ENCODE peak calls at places on chromosomes 2 and 18, in eight cellular contexts. One of them, this sample, is unnamed.

GRCh38 chr2:168480356-168480755 is 24.3 kb downstream of the CERS6 start:
- ATAC-seq in lower lobe of right lung: no peak
- ATAC-seq in naive thymus-derived CD8-positive, alpha-beta T cell: no peak
- ATAC-seq in omental fat pad: no peak
- ATAC-seq in effector memory CD8-positive, alpha-beta T cell: no peak
- ATAC-seq in stimulated activated memory B cell treated with anti-CD40 and anti-IgM and Interleukin-4, amounts not matched to agents 10 μg/mL and 1 μg/mL and 100 μg/mL, for 72 hours: no peak
- ATAC-seq in mucosa of descending colon: peak
- ATAC-seq in GM12878: no peak
- ATAC-seq in this sample: peak

GRCh38 chr2:16653799-16654198 is 11.8 kb downstream of the CYRIA start:
- ATAC-seq in lower lobe of right lung: no peak
- ATAC-seq in naive thymus-derived CD8-positive, alpha-beta T cell: no peak
- ATAC-seq in omental fat pad: no peak
- ATAC-seq in effector memory CD8-positive, alpha-beta T cell: no peak
- ATAC-seq in stimulated activated memory B cell treated with anti-CD40 and anti-IgM and Interleukin-4, amounts not matched to agents 10 μg/mL and 1 μg/mL and 100 μg/mL, for 72 hours: peak
- ATAC-seq in mucosa of descending colon: peak
- ATAC-seq in GM12878: peak
- ATAC-seq in this sample: no peak

GRCh38 chr2:100855084-100855483 is 35.1 kb downstream of the NPAS2 start:
- ATAC-seq in lower lobe of right lung: no peak
- ATAC-seq in naive thymus-derived CD8-positive, alpha-beta T cell: no peak
- ATAC-seq in omental fat pad: no peak
- ATAC-seq in effector memory CD8-positive, alpha-beta T cell: no peak
- ATAC-seq in stimulated activated memory B cell treated with anti-CD40 and anti-IgM and Interleukin-4, amounts not matched to agents 10 μg/mL and 1 μg/mL and 100 μg/mL, for 72 hours: no peak
- ATAC-seq in mucosa of descending colon: no peak
- ATAC-seq in GM12878: no peak
- ATAC-seq in this sample: no peak

GRCh38 chr2:12544221-12544558 is 172.5 kb upstream of the TRIB2 start:
- ATAC-seq in lower lobe of right lung: no peak
- ATAC-seq in naive thymus-derived CD8-positive, alpha-beta T cell: no peak
- ATAC-seq in omental fat pad: no peak
- ATAC-seq in effector memory CD8-positive, alpha-beta T cell: no peak
- ATAC-seq in stimulated activated memory B cell treated with anti-CD40 and anti-IgM and Interleukin-4, amounts not matched to agents 10 μg/mL and 1 μg/mL and 100 μg/mL, for 72 hours: peak
- ATAC-seq in mucosa of descending colon: no peak
- ATAC-seq in GM12878: peak
- ATAC-seq in this sample: no peak

GRCh38 chr2:62254424-62255266 is 58.7 kb downstream of the B3GNT2 start:
- ATAC-seq in lower lobe of right lung: no peak
- ATAC-seq in naive thymus-derived CD8-positive, alpha-beta T cell: no peak
- ATAC-seq in omental fat pad: no peak
- ATAC-seq in effector memory CD8-positive, alpha-beta T cell: no peak
- ATAC-seq in stimulated activated memory B cell treated with anti-CD40 and anti-IgM and Interleukin-4, amounts not matched to agents 10 μg/mL and 1 μg/mL and 100 μg/mL, for 72 hours: no peak
- ATAC-seq in mucosa of descending colon: no peak
- ATAC-seq in GM12878: no peak
- ATAC-seq in this sample: no peak

GRCh38 chr2:41886145-41886664 is 161.6 kb upstream of the PKDCC start:
- ATAC-seq in lower lobe of right lung: no peak
- ATAC-seq in naive thymus-derived CD8-positive, alpha-beta T cell: no peak
- ATAC-seq in omental fat pad: no peak
- ATAC-seq in effector memory CD8-positive, alpha-beta T cell: no peak
- ATAC-seq in stimulated activated memory B cell treated with anti-CD40 and anti-IgM and Interleukin-4, amounts not matched to agents 10 μg/mL and 1 μg/mL and 100 μg/mL, for 72 hours: no peak
- ATAC-seq in mucosa of descending colon: no peak
- ATAC-seq in GM12878: no peak
- ATAC-seq in this sample: no peak

GRCh38 chr2:102422910-102423309 is at the start of gene IL18RAP:
- ATAC-seq in lower lobe of right lung: no peak
- ATAC-seq in naive thymus-derived CD8-positive, alpha-beta T cell: no peak
- ATAC-seq in omental fat pad: no peak
- ATAC-seq in effector memory CD8-positive, alpha-beta T cell: no peak
- ATAC-seq in stimulated activated memory B cell treated with anti-CD40 and anti-IgM and Interleukin-4, amounts not matched to agents 10 μg/mL and 1 μg/mL and 100 μg/mL, for 72 hours: peak
- ATAC-seq in mucosa of descending colon: no peak
- ATAC-seq in GM12878: no peak
- ATAC-seq in this sample: no peak

GRCh38 chr18:49561127-49561376 is 805 bp upstream of the LIPG start:
- ATAC-seq in lower lobe of right lung: no peak
- ATAC-seq in naive thymus-derived CD8-positive, alpha-beta T cell: no peak
- ATAC-seq in omental fat pad: no peak
- ATAC-seq in effector memory CD8-positive, alpha-beta T cell: no peak
- ATAC-seq in stimulated activated memory B cell treated with anti-CD40 and anti-IgM and Interleukin-4, amounts not matched to agents 10 μg/mL and 1 μg/mL and 100 μg/mL, for 72 hours: no peak
- ATAC-seq in mucosa of descending colon: peak
- ATAC-seq in GM12878: no peak
- ATAC-seq in this sample: no peak

GRCh38 chr2:102273619-102274211 is 37.6 kb upstream of the IL1RL1 start:
- ATAC-seq in lower lobe of right lung: peak
- ATAC-seq in naive thymus-derived CD8-positive, alpha-beta T cell: no peak
- ATAC-seq in omental fat pad: peak
- ATAC-seq in effector memory CD8-positive, alpha-beta T cell: no peak
- ATAC-seq in stimulated activated memory B cell treated with anti-CD40 and anti-IgM and Interleukin-4, amounts not matched to agents 10 μg/mL and 1 μg/mL and 100 μg/mL, for 72 hours: no peak
- ATAC-seq in mucosa of descending colon: peak
- ATAC-seq in GM12878: no peak
- ATAC-seq in this sample: peak

GRCh38 chr2:160282063-160282580 is 82.0 kb upstream of the ITGB6 start:
- ATAC-seq in lower lobe of right lung: peak
- ATAC-seq in naive thymus-derived CD8-positive, alpha-beta T cell: no peak
- ATAC-seq in omental fat pad: no peak
- ATAC-seq in effector memory CD8-positive, alpha-beta T cell: no peak
- ATAC-seq in stimulated activated memory B cell treated with anti-CD40 and anti-IgM and Interleukin-4, amounts not matched to agents 10 μg/mL and 1 μg/mL and 100 μg/mL, for 72 hours: no peak
- ATAC-seq in mucosa of descending colon: no peak
- ATAC-seq in GM12878: no peak
- ATAC-seq in this sample: no peak

This sample was measured in esophagus mucosa.